ENCODE peak calls at places on chromosome 9, in four cellular contexts. P, H, R and A are unnamed samples.

GRCh38 chr9:113393281-113393680 is 7.8 kb downstream of the ALAD start:
- DNase-seq in P (no peak), H (no peak), R (no peak), A (no peak)

GRCh38 chr9:71761938-71762353 is 6.4 kb downstream of the CEMIP2 start:
- DNase-seq in P (no peak), H (peak; percentile 47), R (no peak), A (no peak)

GRCh38 chr9:35713578-35713977 is 18.4 kb downstream of the TLN1 start:
- DNase-seq in P (no peak), H (no peak), R (no peak), A (no peak)

GRCh38 chr9:107727113-107727780 is 237.7 kb upstream of the KLF4 start:
- DNase-seq in P (no peak), H (no peak), R (no peak), A (peak; percentile 60)

GRCh38 chr9:127829205-127829935 is 25.1 kb downstream of the ENG start:
- DNase-seq in P (no peak), H (no peak), R (no peak), A (no peak)

GRCh38 chr9:120486347-120486746 is 93.6 kb downstream of the CDK5RAP2 start:
- DNase-seq in P (no peak), H (no peak), R (no peak), A (no peak)

GRCh38 chr9:72907421-72907820 is 45.4 kb downstream of the ALDH1A1 start:
- DNase-seq in P (no peak), H (no peak), R (no peak), A (peak; percentile 74)

GRCh38 chr9:84839538-84839937 is 170.0 kb downstream of the NTRK2 start:
- DNase-seq in P (no peak), H (no peak), R (no peak), A (no peak)

GRCh38 chr9:122107291-122107805 is 14.2 kb upstream of the TTLL11 start:
- DNase-seq in P (no peak), H (no peak), R (no peak), A (no peak)

GRCh38 chr9:6605202-6605601 is 40.3 kb downstream of the GLDC start:
- DNase-seq in P (no peak), H (no peak), R (no peak), A (no peak)

GRCh38 chr9:32419921-32420320 is 35.5 kb downstream of the ACO1 start:
- DNase-seq in P (no peak), H (no peak), R (no peak), A (no peak)

GRCh38 chr9:109371374-109371773 is 50.5 kb upstream of the EPB41L4B start:
- DNase-seq in P (no peak), H (no peak), R (no peak), A (no peak)

GRCh38 chr9:123225374-123225813 is 43.0 kb downstream of the STRBP start:
- DNase-seq in P (no peak), H (peak; percentile 41), R (peak; percentile 29), A (peak; percentile 85)

GRCh38 chr9:111959468-111959941 is 62.9 kb downstream of the UGCG start:
- DNase-seq in P (no peak), H (peak; percentile 63), R (peak; percentile 27), A (peak; percentile 49)

GRCh38 chr9:125752070-125752628 is 5.0 kb downstream of the PBX3 start:
- DNase-seq in P (no peak), H (no peak), R (no peak), A (no peak)

GRCh38 chr9:11962327-11962726 is 730.9 kb upstream of the TYRP1 start:
- DNase-seq in P (no peak), H (no peak), R (no peak), A (no peak)

GRCh38 chr9:35571113-35571512 is 33.9 kb upstream of the TESK1 start:
- DNase-seq in P (no peak), H (no peak), R (no peak), A (no peak)

GRCh38 chr9:84136119-84136868 is 155.7 kb downstream of the RMI1 start:
- DNase-seq in P (no peak), H (no peak), R (no peak), A (no peak)

GRCh38 chr9:89941875-89942274 is 337.1 kb downstream of the GADD45G start:
- DNase-seq in P (no peak), H (no peak), R (no peak), A (no peak)

GRCh38 chr9:131839281-131840084 is 99.6 kb upstream of the RAPGEF1 start:
- DNase-seq in P (no peak), H (peak; percentile 47), R (no peak), A (no peak)

GRCh38 chr9:94706922-94707321 is 19.6 kb upstream of the AOPEP start:
- DNase-seq in P (no peak), H (no peak), R (peak; percentile 50), A (no peak)

GRCh38 chr9:28289732-28290131 is 716.5 kb upstream of the C9orf72 start:
- DNase-seq in P (no peak), H (no peak), R (no peak), A (no peak)

GRCh38 chr9:98775831-98776441 is 20.4 kb downstream of the ANKS6 start:
- DNase-seq in P (peak; percentile 67), H (peak; percentile 81), R (peak; percentile 67), A (peak; percentile 68)

GRCh38 chr9:16806674-16807073 is 63.8 kb downstream of the BNC2 start:
- DNase-seq in P (no peak), H (no peak), R (no peak), A (no peak)

GRCh38 chr9:5549671-5550650 is 39.6 kb downstream of the PDCD1LG2 start:
- DNase-seq in P (no peak), H (no peak), R (no peak), A (peak; percentile 76)

GRCh38 chr9:36597412-36598178 is 24.9 kb downstream of the MELK start:
- DNase-seq in P (no peak), H (peak; percentile 11), R (peak; percentile 58), A (peak; percentile 55)

GRCh38 chr9:33287087-33287490 is 3.2 kb upstream of the NFX1 start:
- DNase-seq in P (peak; percentile 43), H (peak; percentile 42), R (peak; percentile 67), A (peak; percentile 71)

GRCh38 chr9:88106492-88106891 is 31.8 kb downstream of the SPATA31C2 start:
- DNase-seq in P (no peak), H (no peak), R (no peak), A (no peak)

GRCh38 chr9:15936316-15936869 is 383.6 kb downstream of the CCDC171 start:
- DNase-seq in P (no peak), H (no peak), R (no peak), A (peak; percentile 27)

GRCh38 chr9:98958271-98958989 is 14.7 kb downstream of the COL15A1 start:
- DNase-seq in P (no peak), H (no peak), R (no peak), A (no peak)

GRCh38 chr9:136705564-136705963 is 6.8 kb upstream of the DIPK1B start:
- DNase-seq in P (no peak), H (no peak), R (no peak), A (no peak)

GRCh38 chr9:4011062-4011461 is 288.8 kb downstream of the GLIS3 start:
- DNase-seq in P (no peak), H (no peak), R (no peak), A (no peak)

GRCh38 chr9:72089461-72090130 is 29.2 kb upstream of the C9orf57 start:
- DNase-seq in P (no peak), H (no peak), R (no peak), A (no peak)

GRCh38 chr9:127966416-127967150 is 14.2 kb downstream of the EEIG1 start:
- DNase-seq in P (no peak), H (no peak), R (no peak), A (peak; percentile 14)

GRCh38 chr9:32431940-32432555 is 47.6 kb downstream of the ACO1 start:
- DNase-seq in P (peak; percentile 52), H (peak; percentile 50), R (peak; percentile 33), A (peak; percentile 54)

GRCh38 chr9:99051851-99052250 is 53.1 kb upstream of the TGFBR1 start:
- DNase-seq in P (no peak), H (no peak), R (no peak), A (no peak)

GRCh38 chr9:14183001-14183400 is 130.9 kb downstream of the NFIB start:
- DNase-seq in P (no peak), H (no peak), R (no peak), A (no peak)
- H3K79me2 ChIP-seq in P (no peaks in the 10 kb centered on the region), H (no peaks in the 10 kb centered on the region), R (no peaks in the 10 kb centered on the region), A (peaks cover 67% of the 10 kb centered on the region)

GRCh38 chr9:82565188-82565966 is 497.6 kb downstream of the RASEF start:
- DNase-seq in P (no peak), H (no peak), R (no peak), A (no peak)
- TF ChIP-seq JUN in P (no peak), H (no peak), R (no peak), A (no peak)

GRCh38 chr9:37999501-38000189 is 69.4 kb downstream of the SHB start:
- DNase-seq in P (no peak), H (no peak), R (no peak), A (no peak)

GRCh38 chr9:38001430-38001829 is 67.6 kb downstream of the SHB start:
- DNase-seq in P (no peak), H (no peak), R (no peak), A (no peak)

GRCh38 chr9:38000332-38000731 is 68.7 kb downstream of the SHB start:
- DNase-seq in P (peak; percentile 71), H (no peak), R (no peak), A (no peak)

GRCh38 chr9:37998881-37999311 is 70.1 kb downstream of the SHB start:
- DNase-seq in P (no peak), H (no peak), R (no peak), A (no peak)

GRCh38 chr9:38000735-38001134 is 68.3 kb downstream of the SHB start:
- DNase-seq in P (no peak), H (no peak), R (no peak), A (no peak)
- H3K79me2 ChIP-seq in P (no peaks in the 10 kb centered on the region), H (no peaks in the 10 kb centered on the region), R (peaks cover 66% of the 10 kb centered on the region), A (peaks cover 10% of the 10 kb centered on the region)

GRCh38 chr9:135077497-135078200 is 9.8 kb upstream of the OLFM1 start:
- DNase-seq in P (peak; percentile 88), H (peak; percentile 31), R (no peak), A (peak; percentile 7)
- TF ChIP-seq JUN in P (no peak), H (no peak), R (no peak), A (no peak)

GRCh38 chr9:110936719-110937452 is 101.4 kb downstream of the LPAR1 start:
- DNase-seq in P (no peak), H (no peak), R (no peak), A (no peak)

GRCh38 chr9:110932883-110933282 is 105.4 kb downstream of the LPAR1 start:
- DNase-seq in P (no peak), H (no peak), R (no peak), A (no peak)

GRCh38 chr9:110935829-110936228 is 102.4 kb downstream of the LPAR1 start:
- DNase-seq in P (no peak), H (no peak), R (no peak), A (no peak)

GRCh38 chr9:110936252-110936651 is 102.0 kb downstream of the LPAR1 start:
- DNase-seq in P (no peak), H (no peak), R (no peak), A (no peak)

DNA sequence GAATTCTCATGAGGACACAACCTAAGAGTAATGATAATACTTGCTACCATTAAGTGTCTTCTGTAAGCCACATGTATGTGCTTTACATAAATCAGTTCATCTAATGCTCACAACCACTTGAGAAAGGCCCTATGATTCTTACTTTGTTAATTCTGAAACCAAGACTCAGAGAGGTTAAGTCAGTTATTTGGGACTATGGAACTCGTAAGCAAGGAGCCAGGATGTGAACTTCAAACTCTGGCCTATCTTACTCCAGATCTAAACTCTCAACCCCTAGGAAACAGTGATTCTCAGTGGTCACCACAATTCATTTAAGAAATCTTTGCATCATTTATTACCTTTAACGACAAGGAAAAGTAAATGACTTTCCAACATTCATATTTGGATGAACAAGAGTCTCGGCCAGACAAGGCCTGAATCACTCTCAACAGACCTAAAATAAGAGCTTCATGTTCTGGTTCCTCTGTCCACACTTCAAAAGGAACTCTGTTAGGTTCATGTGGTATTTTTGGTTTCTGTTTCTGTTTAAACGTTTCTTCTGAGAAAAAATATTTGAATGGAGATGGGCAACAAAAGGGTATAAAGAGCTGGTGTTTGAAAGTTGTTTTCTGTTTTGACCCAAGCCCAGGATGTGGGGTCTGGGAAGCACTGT is 104.8 kb downstream of the LPAR1 start:
- DNase-seq in P (no peak), H (no peak), R (no peak), A (no peak)
- H3K79me2 ChIP-seq in P (no peaks in the 10 kb centered on the region), H (no peaks in the 10 kb centered on the region), R (no peaks in the 10 kb centered on the region), A (no peaks in the 10 kb centered on the region)